ENCODE peak calls at places on chromosome 1, in ten cellular contexts. K is AG08395; J is stimulated activated CD8-positive, alpha-beta memory T cell treated with anti-CD3 and anti-CD28 coated beads, Interleukin-7, amount 100 ng/mL, for 1 hour; P is iPS-NIHi11; D is EL; N is activated T-cell treated with anti-CD3 and anti-CD28 coated beads for 1 hour; G is psoas muscle; A is iris pigment epithelial cell; B is heart right ventricle; T is NCI-H2081. Y is an unnamed sample.

GRCh38 chr1:156492591-156493080 is 7.9 kb downstream of the MEF2D start:
- DNase-seq in G (no peak), T (no peak), N (no peak), B (no peak), D (no peak), J (no peak), K (no peak), A (no peak), P (no peak), Y (no peak)

GRCh38 chr1:61184035-61184713 is 101.8 kb downstream of the NFIA start:
- DNase-seq in N (no peak), J (no peak), K (peak), B (peak), D (peak), P (peak), A (peak), T (peak), G (peak), Y (peak)

GRCh38 chr1:228452194-228453021 is 34.8 kb upstream of the RNF187 start:
- DNase-seq in N (no peak), P (no peak), B (no peak), K (no peak), D (peak), A (peak), T (no peak), G (no peak), J (no peak), Y (no peak)

GRCh38 chr1:150165622-150166612 is 16.2 kb downstream of the PLEKHO1 start:
- DNase-seq in A (no peak), G (no peak), P (peak), N (peak), T (peak), J (no peak), K (peak), D (peak), B (peak), Y (no peak)

GRCh38 chr1:151689494-151689893 is 27.1 kb downstream of the CELF3 start:
- DNase-seq in A (no peak), T (no peak), P (no peak), K (no peak), G (no peak), J (no peak), N (no peak), B (no peak), D (no peak), Y (no peak)

GRCh38 chr1:154446292-154446691 is 41.1 kb downstream of the IL6R start:
- DNase-seq in B (no peak), D (peak), G (no peak), J (no peak), A (peak), N (no peak), T (no peak), P (no peak), K (peak), Y (peak)

GRCh38 chr1:155329980-155330598 is 9.4 kb downstream of the RUSC1 start:
- DNase-seq in G (no peak), K (no peak), B (no peak), D (no peak), N (no peak), A (peak), J (no peak), T (no peak), P (no peak), Y (no peak)

GRCh38 chr1:237244778-237245177 is 202.8 kb downstream of the RYR2 start:
- DNase-seq in P (no peak), A (no peak), K (no peak), D (no peak), G (no peak), T (no peak), J (no peak), B (no peak), N (no peak), Y (no peak)

GRCh38 chr1:198830397-198830796 is 191.6 kb downstream of the PTPRC start:
- DNase-seq in B (no peak), T (no peak), A (no peak), P (no peak), K (no peak), G (no peak), J (no peak), N (no peak), D (no peak), Y (peak)

GRCh38 chr1:26358411-26359384 is 4.8 kb upstream of the CRYBG2 start:
- DNase-seq in T (no peak), J (peak), N (peak), G (no peak), A (no peak), D (no peak), B (no peak), P (no peak), K (no peak), Y (no peak)

GRCh38 chr1:174159253-174160108 is at the start of gene RABGAP1L:
- DNase-seq in P (peak), T (peak), N (peak), J (peak), A (peak), B (peak), G (peak), D (peak), K (peak), Y (peak)

GRCh38 chr1:93623436-93623835 is 58.2 kb downstream of the BCAR3 start:
- DNase-seq in K (no peak), P (no peak), T (no peak), D (peak), N (no peak), G (no peak), J (no peak), B (no peak), A (no peak), Y (no peak)

GRCh38 chr1:200036616-200037270 is 9.2 kb downstream of the NR5A2 start:
- DNase-seq in K (no peak), G (no peak), P (no peak), D (no peak), N (no peak), J (no peak), A (no peak), T (no peak), B (no peak), Y (no peak)

GRCh38 chr1:21651214-21652042 is 17.7 kb downstream of the RAP1GAP start:
- DNase-seq in P (peak), T (peak), A (no peak), D (peak), N (peak), J (no peak), B (no peak), K (peak), G (no peak), Y (no peak)